ENCODE peak calls at places on chromosome 2, in five cellular contexts. R, C, E, Z and U are unnamed samples.

GRCh38 chr2:200590090-200590489 is 4.3 kb downstream of the AOX1 start:
- DNase-seq in R (no peak), C (no peak), E (no peak), Z (no peak), U (no peak)

GRCh38 chr2:229679393-229680125 is 34.8 kb downstream of the DNER start:
- DNase-seq in R (no peak), C (no peak), E (no peak), Z (no peak), U (no peak)

GRCh38 chr2:234579231-234579962 is 82.5 kb upstream of the ARL4C start:
- DNase-seq in R (no peak), C (no peak), E (no peak), Z (no peak), U (no peak)

GRCh38 chr2:238863231-238863630 is 15.3 kb downstream of the TWIST2 start:
- DNase-seq in R (no peak), C (no peak), E (no peak), Z (no peak), U (no peak)

GRCh38 chr2:105187531-105187930 is 54.0 kb upstream of the GPR45 start:
- DNase-seq in R (no peak), C (no peak), E (no peak), Z (no peak), U (no peak)

GRCh38 chr2:97673187-97673914 is 3.8 kb downstream of the C2orf92 start:
- DNase-seq in R (no peak), C (no peak), E (no peak), Z (no peak), U (no peak)

GRCh38 chr2:218006741-218007140 is 3.9 kb upstream of the TNS1 start:
- DNase-seq in R (no peak), C (no peak), E (no peak), Z (no peak), U (no peak)

GRCh38 chr2:226575928-226576327 is 223.7 kb downstream of the IRS1 start:
- DNase-seq in R (no peak), C (no peak), E (no peak), Z (no peak), U (no peak)

GRCh38 chr2:229901819-229902218 is 20.0 kb downstream of the TRIP12 start:
- DNase-seq in R (no peak), C (no peak), E (no peak), Z (peak), U (no peak)

GRCh38 chr2:237724811-237725478 is 73.6 kb upstream of the RBM44 start:
- DNase-seq in R (no peak), C (peak), E (peak), Z (no peak), U (peak)